ENCODE peak calls at places on chromosomes 12 and 14, in nine cellular contexts. E, U, P, W, S, R, Y, Z and H are unnamed samples.

GRCh38 chr12:78018939-78019338 is 188.2 kb downstream of the NAV3 start:
- DNase-seq in E (no peak), U (no peak), P (no peak), W (no peak), S (no peak), R (no peak), Y (peak; percentile 48), Z (no peak), H (no peak)

GRCh38 chr12:30794591-30795409 is 40.0 kb upstream of the CAPRIN2 start:
- DNase-seq in E (peak; percentile 43), U (peak; percentile 95), P (no peak), W (no peak), S (no peak), R (no peak), Y (peak; percentile 56), Z (no peak), H (peak; percentile 50)

GRCh38 chr12:73935817-73936216 is 601.8 kb upstream of the ATXN7L3B start:
- DNase-seq in E (no peak), U (no peak), P (no peak), W (no peak), S (peak; percentile 0), R (no peak), Y (peak; percentile 42), Z (no peak), H (no peak)

GRCh38 chr12:51917746-51918453 is 10.6 kb downstream of the ACVRL1 start:
- DNase-seq in E (peak; percentile 65), U (no peak), P (no peak), W (peak; percentile 71), S (no peak), R (no peak), Y (no peak), Z (no peak), H (peak; percentile 79)

GRCh38 chr12:25675808-25676207 is 122.7 kb upstream of the LMNTD1 start:
- DNase-seq in E (no peak), U (no peak), P (no peak), W (no peak), S (no peak), R (no peak), Y (no peak), Z (no peak), H (no peak)

GRCh38 chr14:57820581-57820980 is 45.3 kb downstream of the SLC35F4 start:
- DNase-seq in E (no peak), U (no peak), P (no peak), W (no peak), S (no peak), R (no peak), Y (no peak), Z (no peak), H (no peak)

GRCh38 chr12:63010698-63011097 is 75.7 kb upstream of the PPM1H start:
- DNase-seq in E (no peak), U (no peak), P (no peak), W (no peak), S (no peak), R (no peak), Y (no peak), Z (no peak), H (no peak)

GRCh38 chr12:3820122-3820521 is 53.1 kb downstream of the PARP11 start:
- DNase-seq in E (no peak), U (peak; percentile 33), P (no peak), W (no peak), S (no peak), R (no peak), Y (no peak), Z (no peak), H (no peak)

GRCh38 chr14:99374964-99375363 is 103.0 kb upstream of the BCL11B start:
- DNase-seq in E (no peak), U (no peak), P (no peak), W (peak; percentile 1), S (no peak), R (no peak), Y (no peak), Z (no peak), H (no peak)

GRCh38 chr12:15601210-15601800 is 187.9 kb downstream of the EPS8 start:
- DNase-seq in E (no peak), U (peak; percentile 83), P (no peak), W (no peak), S (no peak), R (no peak), Y (peak; percentile 35), Z (no peak), H (no peak)

GRCh38 chr12:66165141-66165540 is 4.7 kb downstream of the TMBIM4 start:
- DNase-seq in E (no peak), U (no peak), P (no peak), W (no peak), S (no peak), R (no peak), Y (no peak), Z (no peak), H (no peak)

GRCh38 chr12:66168410-66168809 is 1.4 kb downstream of the TMBIM4 start:
- DNase-seq in E (peak; percentile 39), U (no peak), P (no peak), W (no peak), S (no peak), R (no peak), Y (no peak), Z (no peak), H (no peak)

GRCh38 chr12:66160704-66161103 is 9.1 kb downstream of the TMBIM4 start:
- DNase-seq in E (no peak), U (no peak), P (peak; percentile 12), W (no peak), S (no peak), R (no peak), Y (no peak), Z (no peak), H (peak; percentile 42)

GRCh38 chr12:66166561-66166960 is 3.2 kb downstream of the TMBIM4 start:
- DNase-seq in E (no peak), U (no peak), P (no peak), W (no peak), S (no peak), R (no peak), Y (no peak), Z (no peak), H (no peak)

GRCh38 chr12:66164349-66164821 is 5.4 kb downstream of the TMBIM4 start:
- DNase-seq in E (peak; percentile 28), U (no peak), P (no peak), W (no peak), S (no peak), R (no peak), Y (no peak), Z (no peak), H (no peak)
- H3K4me3 ChIP-seq in E (no peak overlapping the region), U (no peak overlapping the region), P (no peak overlapping the region), W (no peak overlapping the region), S (no peak overlapping the region), R (no peak overlapping the region), Y (peak overlapping the region; percentile 32), Z (no peak overlapping the region), H (no peak overlapping the region)

GRCh38 chr12:132329036-132329738 is at the start of gene GALNT9:
- DNase-seq in E (no peak), U (no peak), P (no peak), W (no peak), S (no peak), R (no peak), Y (peak; percentile 24), Z (no peak), H (no peak)
- H3K4me3 ChIP-seq in E (no peak within 1 kb of the TSS), U (no peak within 1 kb of the TSS), P (no peak within 1 kb of the TSS), W (no peak within 1 kb of the TSS), S (no peak within 1 kb of the TSS), R (no peak within 1 kb of the TSS), Y (no peak within 1 kb of the TSS), Z (no peak within 1 kb of the TSS), H (peak within 1 kb of the TSS; percentile 17)

GRCh38 chr14:37466623-37467088 is 128.4 kb downstream of the FOXA1 start:
- DNase-seq in E (no peak), U (no peak), P (no peak), W (no peak), S (no peak), R (no peak), Y (peak; percentile 25), Z (no peak), H (no peak)

GRCh38 chr14:37472906-37473305 is 122.1 kb downstream of the FOXA1 start:
- DNase-seq in E (no peak), U (no peak), P (no peak), W (no peak), S (no peak), R (no peak), Y (no peak), Z (no peak), H (no peak)

GRCh38 chr14:37470251-37470650 is 124.8 kb downstream of the FOXA1 start:
- DNase-seq in E (no peak), U (no peak), P (no peak), W (no peak), S (no peak), R (no peak), Y (no peak), Z (no peak), H (no peak)

GRCh38 chr14:37466003-37466622 is 128.9 kb downstream of the FOXA1 start:
- DNase-seq in E (no peak), U (no peak), P (no peak), W (no peak), S (no peak), R (no peak), Y (no peak), Z (no peak), H (no peak)

DNA sequence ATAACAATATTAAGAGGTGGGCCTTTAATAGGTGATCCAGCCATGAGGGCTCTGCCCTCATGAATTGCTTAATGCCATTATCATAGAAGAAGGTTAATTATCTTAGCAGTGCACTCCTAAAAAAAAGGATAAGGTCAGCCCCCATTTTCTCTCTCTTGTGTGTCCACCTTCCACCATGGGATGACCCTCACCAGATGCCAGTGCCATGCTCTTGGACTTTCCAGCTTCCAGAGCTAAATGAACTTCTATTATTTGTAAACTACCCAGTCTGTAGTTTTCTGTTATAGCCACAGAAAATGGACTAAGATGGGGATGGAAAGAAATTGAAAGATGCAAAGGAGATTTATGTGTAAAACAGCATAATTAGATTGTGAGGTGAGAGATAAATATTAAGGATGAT is 125.4 kb downstream of the FOXA1 start:
- DNase-seq in E (no peak), U (no peak), P (no peak), W (no peak), S (no peak), R (no peak), Y (no peak), Z (no peak), H (no peak)
- H3K4me3 ChIP-seq in E (no peak overlapping the region), U (no peak overlapping the region), P (no peak overlapping the region), W (no peak overlapping the region), S (no peak overlapping the region), R (no peak overlapping the region), Y (no peak overlapping the region), Z (no peak overlapping the region), H (no peak overlapping the region)

DNA sequence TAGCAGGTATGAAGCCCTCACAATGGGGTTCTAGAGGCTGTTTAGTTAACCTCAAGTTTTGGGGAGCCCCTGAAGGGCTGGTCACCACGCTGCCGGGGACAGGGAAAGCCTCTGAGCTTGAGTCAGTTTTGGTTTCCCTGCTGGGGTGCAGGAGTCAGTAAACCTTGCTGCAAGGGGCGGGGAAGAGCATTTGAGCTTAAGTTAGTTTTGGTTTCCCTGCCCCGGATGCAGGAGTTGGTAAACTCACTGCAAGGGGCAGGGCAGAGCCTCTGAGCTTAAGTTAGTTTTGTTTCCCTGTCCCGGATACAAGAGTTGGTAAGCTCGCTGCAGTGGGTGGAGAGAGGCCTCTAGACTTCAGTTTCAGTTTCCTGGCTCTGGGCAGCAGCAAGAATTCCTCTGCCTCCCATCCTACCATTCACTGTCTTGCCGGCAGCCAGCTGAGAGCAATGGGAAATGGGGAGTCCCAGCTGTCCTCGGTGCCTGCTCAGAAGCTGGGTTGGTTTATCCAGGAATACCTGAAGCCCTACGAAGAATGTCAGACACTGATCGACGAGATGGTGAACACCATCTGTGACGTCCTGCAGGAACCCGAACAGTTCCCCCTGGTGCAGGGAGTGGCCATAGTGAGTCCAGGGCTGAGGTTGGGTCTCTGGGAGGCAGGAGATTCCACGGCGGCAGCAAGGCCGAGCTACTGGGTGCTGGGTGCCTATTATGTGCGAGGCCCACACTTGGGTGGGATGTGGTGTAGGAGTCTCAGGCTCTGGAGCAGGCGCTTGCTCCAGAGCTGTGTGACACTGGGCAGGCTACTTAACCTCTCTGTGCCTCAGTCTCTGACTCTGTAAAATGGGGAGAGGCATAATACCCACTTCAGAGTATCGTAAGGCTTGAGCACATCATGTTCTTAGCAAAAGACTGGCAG is at the start of gene OAS2:
- DNase-seq in E (no peak), U (peak; percentile 48), P (peak; percentile 39), W (no peak), S (peak; percentile 88), R (peak; percentile 40), Y (peak; percentile 69), Z (peak; percentile 69), H (peak; percentile 71)
- H3K4me3 ChIP-seq in E (no peak within 1 kb of the TSS), U (peak within 1 kb of the TSS; percentile 35), P (peak within 1 kb of the TSS; percentile 62), W (no peak within 1 kb of the TSS), S (peak within 1 kb of the TSS; percentile 65), R (peak within 1 kb of the TSS; percentile 69), Y (peak within 1 kb of the TSS; percentile 88), Z (peak within 1 kb of the TSS; percentile 76), H (peak within 1 kb of the TSS; percentile 45)